ENCODE peak calls at places on chromosome 10, in seven cellular contexts. P is brain microvascular endothelial cell, V is posterior vena cava, B is 8988T, E is bronchial epithelial cell, F is activated T-cell treated with anti-CD3 and anti-CD28 coated beads for 48 hours, K is heart left ventricle. R is an unnamed sample.

GRCh38 chr10:95506056-95506737 is 55.0 kb downstream of the SORBS1 start:
- DNase-seq in P (no peak), V (no peak), B (no peak), E (no peak), F (no peak), K (no peak), R (no peak)

GRCh38 chr10:72088879-72089585 is 681 bp upstream of the SPOCK2 start:
- DNase-seq in P (no peak), V (no peak), B (no peak), E (no peak), F (no peak), K (no peak), R (no peak)

GRCh38 chr10:16520900-16521299 is 779 bp downstream of the C1QL3 start:
- DNase-seq in P (no peak), V (peak), B (peak), E (no peak), F (peak), K (no peak), R (no peak)

GRCh38 chr10:129192344-129193128 is 274.5 kb upstream of the MGMT start:
- DNase-seq in P (no peak), V (peak), B (no peak), E (no peak), F (no peak), K (no peak), R (no peak)

GRCh38 chr10:14371616-14372015 is 40.9 kb upstream of the FRMD4A start:
- DNase-seq in P (no peak), V (no peak), B (no peak), E (no peak), F (no peak), K (no peak), R (no peak)

GRCh38 chr10:72691470-72692056 is 380 bp upstream of the MCU start:
- DNase-seq in P (peak), V (no peak), B (no peak), E (peak), F (no peak), K (no peak), R (no peak)

GRCh38 chr10:62870866-62871265 is 54.7 kb upstream of the EGR2 start:
- DNase-seq in P (no peak), V (no peak), B (no peak), E (no peak), F (no peak), K (no peak), R (no peak)

GRCh38 chr10:43892062-43892765 is 243.5 kb upstream of the ZNF32 start:
- DNase-seq in P (peak), V (no peak), B (no peak), E (no peak), F (no peak), K (peak), R (no peak)

GRCh38 chr10:62903828-62904227 is 87.7 kb upstream of the EGR2 start:
- DNase-seq in P (peak), V (no peak), B (no peak), E (peak), F (no peak), K (no peak), R (no peak)

GRCh38 chr10:131219955-131220489 is 91.5 kb downstream of the TCERG1L start:
- DNase-seq in P (no peak), V (no peak), B (no peak), E (no peak), F (no peak), K (no peak), R (no peak)

GRCh38 chr10:73992899-73993788 is 4.8 kb upstream of the VCL start:
- DNase-seq in P (peak), V (no peak), B (no peak), E (peak), F (no peak), K (no peak), R (no peak)

R was measured in hypothalamus.